ENCODE peak calls at places on chromosome 2, in four cellular contexts. One of them, this sample, is unnamed.

GRCh38 chr2:217672472-217672871 is 330.3 kb downstream of the TNS1 start:
- DNase-seq in activated T-cell treated with anti-CD3 and anti-CD28 coated beads for 1 hour: no peak
- DNase-seq in activated CD4-positive, alpha-beta memory T cell treated with anti-CD3 and anti-CD28 coated beads for 36 hours: no peak
- DNase-seq in NCI-H460: no peak
- DNase-seq in this sample: no peak

GRCh38 chr2:17043173-17043572 is 377.5 kb upstream of the CYRIA start:
- DNase-seq in activated T-cell treated with anti-CD3 and anti-CD28 coated beads for 1 hour: no peak
- DNase-seq in activated CD4-positive, alpha-beta memory T cell treated with anti-CD3 and anti-CD28 coated beads for 36 hours: no peak
- DNase-seq in NCI-H460: no peak
- DNase-seq in this sample: no peak

GRCh38 chr2:149330127-149331022 is at the start of gene LYPD6:
- DNase-seq in activated T-cell treated with anti-CD3 and anti-CD28 coated beads for 1 hour: no peak
- DNase-seq in activated CD4-positive, alpha-beta memory T cell treated with anti-CD3 and anti-CD28 coated beads for 36 hours: no peak
- DNase-seq in NCI-H460: peak
- DNase-seq in this sample: no peak

GRCh38 chr2:235234711-235235110 is 259.1 kb upstream of the AGAP1 start:
- DNase-seq in activated T-cell treated with anti-CD3 and anti-CD28 coated beads for 1 hour: no peak
- DNase-seq in activated CD4-positive, alpha-beta memory T cell treated with anti-CD3 and anti-CD28 coated beads for 36 hours: no peak
- DNase-seq in NCI-H460: no peak
- DNase-seq in this sample: no peak

GRCh38 chr2:138514173-138514572 is 12.6 kb downstream of the SPOPL start:
- DNase-seq in activated T-cell treated with anti-CD3 and anti-CD28 coated beads for 1 hour: no peak
- DNase-seq in activated CD4-positive, alpha-beta memory T cell treated with anti-CD3 and anti-CD28 coated beads for 36 hours: no peak
- DNase-seq in NCI-H460: no peak
- DNase-seq in this sample: no peak

GRCh38 chr2:44960871-44961270 is 19.4 kb downstream of the SIX3 start:
- DNase-seq in activated T-cell treated with anti-CD3 and anti-CD28 coated beads for 1 hour: no peak
- DNase-seq in activated CD4-positive, alpha-beta memory T cell treated with anti-CD3 and anti-CD28 coated beads for 36 hours: no peak
- DNase-seq in NCI-H460: no peak
- DNase-seq in this sample: no peak

GRCh38 chr2:110714824-110715223 is 17.5 kb upstream of the ACOXL start:
- DNase-seq in activated T-cell treated with anti-CD3 and anti-CD28 coated beads for 1 hour: no peak
- DNase-seq in activated CD4-positive, alpha-beta memory T cell treated with anti-CD3 and anti-CD28 coated beads for 36 hours: no peak
- DNase-seq in NCI-H460: no peak
- DNase-seq in this sample: no peak

GRCh38 chr2:47274054-47274779 is 119.1 kb upstream of the STPG4 start:
- DNase-seq in activated T-cell treated with anti-CD3 and anti-CD28 coated beads for 1 hour: no peak
- DNase-seq in activated CD4-positive, alpha-beta memory T cell treated with anti-CD3 and anti-CD28 coated beads for 36 hours: no peak
- DNase-seq in NCI-H460: no peak
- DNase-seq in this sample: no peak

GRCh38 chr2:62611820-62612219 is 93.7 kb upstream of the EHBP1 start:
- DNase-seq in activated T-cell treated with anti-CD3 and anti-CD28 coated beads for 1 hour: no peak
- DNase-seq in activated CD4-positive, alpha-beta memory T cell treated with anti-CD3 and anti-CD28 coated beads for 36 hours: no peak
- DNase-seq in NCI-H460: no peak
- DNase-seq in this sample: no peak

GRCh38 chr2:63058742-63059433 is 8.3 kb downstream of the OTX1 start:
- DNase-seq in activated T-cell treated with anti-CD3 and anti-CD28 coated beads for 1 hour: no peak
- DNase-seq in activated CD4-positive, alpha-beta memory T cell treated with anti-CD3 and anti-CD28 coated beads for 36 hours: peak
- DNase-seq in NCI-H460: no peak
- DNase-seq in this sample: no peak

GRCh38 chr2:153870308-153870707 is 1.4 kb upstream of the GALNT13 start:
- DNase-seq in activated T-cell treated with anti-CD3 and anti-CD28 coated beads for 1 hour: no peak
- DNase-seq in activated CD4-positive, alpha-beta memory T cell treated with anti-CD3 and anti-CD28 coated beads for 36 hours: no peak
- DNase-seq in NCI-H460: peak
- DNase-seq in this sample: no peak

GRCh38 chr2:128414946-128415767 is 96.5 kb upstream of the HS6ST1 start:
- DNase-seq in activated T-cell treated with anti-CD3 and anti-CD28 coated beads for 1 hour: no peak
- DNase-seq in activated CD4-positive, alpha-beta memory T cell treated with anti-CD3 and anti-CD28 coated beads for 36 hours: no peak
- DNase-seq in NCI-H460: no peak
- DNase-seq in this sample: no peak

GRCh38 chr2:106983305-106983704 is 97.3 kb upstream of the ST6GAL2 start:
- DNase-seq in activated T-cell treated with anti-CD3 and anti-CD28 coated beads for 1 hour: no peak
- DNase-seq in activated CD4-positive, alpha-beta memory T cell treated with anti-CD3 and anti-CD28 coated beads for 36 hours: no peak
- DNase-seq in NCI-H460: no peak
- DNase-seq in this sample: no peak